ENCODE peak calls at places on chromosomes 16 and 17, in six cellular contexts. W is omental fat pad; E is CD8-positive, alpha-beta T cell; C is Caco-2; S is A549; K is AG04450. N is an unnamed sample.

GRCh38 chr17:48854774-48855476 is 24.1 kb downstream of the CALCOCO2 start:
- DNase-seq in E (no peak), C (peak; percentile 55), S (no peak), K (no peak), W (no peak), N (no peak)

GRCh38 chr16:67162439-67163163 is 1.9 kb upstream of the HSF4 start:
- DNase-seq in S (no peak), E (no peak), C (no peak), W (no peak), K (no peak), N (no peak)

GRCh38 chr16:825298-826061 is 24.9 kb upstream of the GNG13 start:
- DNase-seq in K (no peak), S (no peak), E (no peak), W (no peak), C (no peak), N (no peak)

GRCh38 chr17:63437287-63438091 is 8.6 kb downstream of the CYB561 start:
- DNase-seq in C (no peak), W (no peak), E (no peak), K (no peak), S (no peak), N (no peak)

GRCh38 chr16:89431158-89431584 is 59.2 kb downstream of the ANKRD11 start:
- DNase-seq in W (no peak), C (no peak), E (no peak), K (peak; percentile 95), S (peak; percentile 52), N (no peak)

GRCh38 chr17:75535119-75535537 is 9.6 kb downstream of the LLGL2 start:
- DNase-seq in K (no peak), E (peak; percentile 59), S (no peak), W (no peak), C (no peak), N (peak; percentile 68)

GRCh38 chr16:71900336-71900735 is 5.0 kb downstream of the IST1 start:
- DNase-seq in E (no peak), W (no peak), K (no peak), S (no peak), C (no peak), N (no peak)

GRCh38 chr16:79560923-79561322 is 39.6 kb downstream of the MAF start:
- DNase-seq in S (no peak), K (no peak), C (no peak), W (no peak), E (no peak), N (no peak)

DNA sequence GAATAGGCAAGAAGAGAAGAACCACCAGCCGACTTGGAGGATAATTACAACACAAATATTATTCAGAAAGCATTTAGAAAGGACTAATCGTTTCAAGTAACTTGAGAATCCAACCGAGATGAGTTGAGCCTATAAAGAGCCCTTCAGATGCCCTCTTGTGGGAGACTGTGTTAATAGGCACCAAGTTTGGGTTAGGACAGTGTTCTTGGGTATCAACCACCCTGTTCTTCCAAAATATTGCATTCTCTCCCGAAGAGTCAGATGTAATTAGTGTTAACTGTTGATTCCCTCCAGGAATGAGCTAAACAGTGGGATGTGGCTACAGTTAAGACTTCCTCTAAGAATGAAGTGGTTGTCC is 87.8 kb upstream of the NOL11 start:
- DNase-seq in C (no peak), W (no peak), K (no peak), E (no peak), S (no peak), N (no peak)
- TF ChIP-seq CTCF in C (peak; percentile 37), W (no peak), K (peak; percentile 70), E (no peak), S (peak; percentile 47), N (peak; percentile 34)

DNA sequence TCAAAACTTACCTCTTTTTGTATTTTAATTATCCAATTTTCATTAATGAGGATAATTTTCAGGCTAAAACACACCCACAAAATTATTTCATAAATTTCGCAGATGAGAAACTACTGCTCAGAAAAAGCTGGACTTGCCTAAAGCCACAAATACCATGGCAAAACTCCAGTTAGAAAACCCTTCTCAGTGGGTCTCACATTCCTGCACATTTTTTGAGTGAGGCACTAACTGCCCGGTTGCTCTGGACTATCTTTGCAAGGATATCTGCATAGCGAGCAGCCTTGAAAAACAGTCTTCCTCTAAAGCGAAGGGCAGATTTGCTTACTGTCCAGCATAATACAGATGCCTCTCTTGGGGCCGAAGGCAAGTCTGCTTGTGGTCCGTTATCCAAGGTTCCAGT is 9.8 kb downstream of the MPHOSPH6 start:
- DNase-seq in C (no peak), K (no peak), E (no peak), S (no peak), W (no peak), N (no peak)
- TF ChIP-seq CTCF in C (no peak), K (no peak), E (no peak), S (no peak), W (no peak), N (no peak)

DNA sequence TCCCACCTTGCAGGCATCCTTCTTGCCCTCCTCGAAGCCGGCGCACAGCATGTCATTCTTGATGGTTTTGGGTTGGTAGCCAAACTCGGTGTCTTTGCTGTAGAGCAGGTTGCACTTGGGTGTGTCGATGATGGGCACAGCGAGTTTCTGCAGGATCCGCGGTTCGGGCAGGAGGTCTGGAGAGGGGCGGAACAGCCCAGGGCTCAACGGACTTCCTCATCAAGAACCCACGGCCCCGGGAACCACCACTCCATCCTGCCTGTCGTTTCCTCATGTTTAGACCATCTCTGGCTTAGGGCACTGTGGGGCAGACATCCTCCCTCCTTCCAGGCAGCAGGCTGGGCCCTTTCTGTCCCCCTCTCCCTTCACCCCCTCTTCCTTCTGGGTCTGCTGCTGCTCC is 6.5 kb downstream of the PRSS27 start:
- DNase-seq in W (no peak), C (no peak), E (no peak), K (no peak), S (no peak), N (no peak)
- TF ChIP-seq CTCF in W (no peak), C (no peak), E (no peak), K (no peak), S (no peak), N (no peak)

GRCh38 chr17:3727041-3727440 is 3.3 kb downstream of the HASPIN start:
- DNase-seq in W (no peak), E (no peak), K (no peak), S (no peak), C (no peak), N (no peak)

GRCh38 chr17:3723188-3723555 is 531 bp upstream of the HASPIN start:
- DNase-seq in S (no peak), C (no peak), W (no peak), K (no peak), E (no peak), N (no peak)

GRCh38 chr17:3722716-3723115 is 987 bp upstream of the HASPIN start:
- DNase-seq in C (no peak), W (no peak), S (no peak), K (no peak), E (no peak), N (no peak)

GRCh38 chr17:3724373-3725077 is 822 bp downstream of the HASPIN start:
- DNase-seq in C (no peak), E (no peak), S (no peak), W (no peak), K (no peak), N (no peak)

GRCh38 chr17:3723556-3724372 is at the start of gene HASPIN:
- DNase-seq in W (peak; percentile 85), E (peak; percentile 94), S (peak; percentile 97), C (peak; percentile 86), K (peak; percentile 62), N (peak; percentile 86)
- TF ChIP-seq CTCF in W (no peak), E (no peak), S (no peak), C (peak; percentile 11), K (peak; percentile 34), N (no peak)

GRCh38 chr17:82525712-82526111 is 6.2 kb downstream of the FOXK2 start:
- DNase-seq in W (no peak), S (no peak), C (no peak), E (no peak), K (no peak), N (no peak)

GRCh38 chr17:82529914-82530300 is 10.4 kb downstream of the FOXK2 start:
- DNase-seq in C (no peak), S (no peak), W (no peak), K (no peak), E (no peak), N (no peak)

GRCh38 chr17:82531431-82531881 is 11.9 kb downstream of the FOXK2 start:
- DNase-seq in C (no peak), W (no peak), E (no peak), K (peak; percentile 48), S (no peak), N (no peak)

GRCh38 chr17:82527893-82528292 is 8.4 kb downstream of the FOXK2 start:
- DNase-seq in S (no peak), K (no peak), C (no peak), W (no peak), E (no peak), N (no peak)

DNA sequence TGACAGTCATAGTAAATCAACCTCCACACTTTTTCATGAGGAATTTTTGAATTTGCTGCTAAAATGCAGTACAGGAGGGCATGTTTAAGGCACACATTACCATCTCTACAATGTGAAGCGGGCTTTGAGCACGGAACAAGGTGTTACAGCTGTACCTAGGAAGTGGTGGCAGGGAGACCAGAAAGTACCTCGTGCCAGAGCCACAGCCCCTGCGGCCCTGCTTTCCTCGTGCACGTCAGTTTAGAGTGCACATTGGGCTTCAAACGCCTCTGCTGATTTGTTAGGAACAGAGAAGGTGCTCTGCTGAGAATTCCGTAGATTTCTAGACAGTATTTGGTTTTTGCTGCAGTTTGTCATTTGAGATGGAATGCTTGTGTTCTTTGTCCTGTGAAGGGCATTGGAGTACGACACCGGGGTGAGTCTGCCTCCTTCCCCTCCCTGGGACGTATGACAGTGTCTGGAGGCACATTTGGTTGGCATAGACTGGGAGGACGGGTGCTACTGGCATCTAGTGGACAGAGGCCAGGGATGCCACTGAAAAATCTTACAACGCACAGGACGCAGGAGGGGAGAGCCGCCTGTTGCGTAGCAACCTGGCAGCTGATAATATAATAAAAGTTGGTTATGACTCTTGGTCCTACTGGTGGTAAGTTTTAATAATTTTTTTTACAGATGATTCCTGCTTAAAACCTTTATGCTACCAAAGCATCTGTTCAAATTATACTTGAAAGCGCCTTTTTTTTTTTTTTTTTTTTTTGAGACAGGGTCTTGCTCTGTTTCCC is 9.1 kb downstream of the FOXK2 start:
- DNase-seq in C (no peak), W (no peak), S (peak; percentile 82), E (no peak), K (no peak), N (peak; percentile 62)
- TF ChIP-seq CTCF in C (peak; percentile 10), W (no peak), S (peak; percentile 66), E (no peak), K (peak; percentile 27), N (no peak)

N was measured in Calu3.